ENCODE peak calls at places on chromosomes 7 and 10, in eight cellular contexts. L is brain microvascular endothelial cell; K is left ventricle myocardium inferior; M is CD8-positive, alpha-beta T cell; V is gastrocnemius medialis; R is cardiac fibroblast; P is endodermal cell; Q is HL-60. N is an unnamed sample.
A peak's percentile ranks its signal among the peaks of the same experiment; 100 is the strongest.

GRCh38 chr7:7642081-7642480 is 1.5 kb downstream of the UMAD1 start:
- DNase-seq in M (no peak), Q (no peak), K (no peak), L (no peak), V (no peak), R (no peak), P (no peak), N (no peak)

GRCh38 chr10:31076589-31076988 is 44.9 kb upstream of the ZNF438 start:
- DNase-seq in V (no peak), K (no peak), P (no peak), Q (no peak), R (no peak), M (no peak), L (no peak), N (no peak)

GRCh38 chr10:45000138-45000763 is 472 bp upstream of the ZNF22 start:
- DNase-seq in R (peak; percentile 93), V (peak; percentile 84), Q (no peak), K (peak; percentile 89), M (no peak), L (peak; percentile 73), P (peak; percentile 53), N (peak; percentile 61)

GRCh38 chr10:61669161-61669755 is 6.5 kb downstream of the CABCOCO1 start:
- DNase-seq in K (no peak), V (no peak), P (no peak), R (peak; percentile 2), L (no peak), M (no peak), Q (no peak), N (no peak)

GRCh38 chr10:50648089-50648934 is 24.6 kb upstream of the SGMS1 start:
- DNase-seq in Q (no peak), P (no peak), V (no peak), L (no peak), K (no peak), M (no peak), R (no peak), N (no peak)

GRCh38 chr7:101861223-101861775 is 43.9 kb downstream of the CUX1 start:
- DNase-seq in V (no peak), P (no peak), L (no peak), K (no peak), M (no peak), R (no peak), Q (no peak), N (no peak)

GRCh38 chr7:157439761-157440160 is 103.0 kb downstream of the DNAJB6 start:
- DNase-seq in P (peak; percentile 16), Q (no peak), K (no peak), M (no peak), L (no peak), R (no peak), V (peak; percentile 3), N (no peak)

GRCh38 chr10:90344226-90344625 is 513.6 kb downstream of the HTR7 start:
- DNase-seq in L (no peak), P (no peak), R (no peak), K (no peak), V (no peak), M (no peak), Q (no peak), N (no peak)

GRCh38 chr10:3874988-3875841 is 90.2 kb upstream of the KLF6 start:
- DNase-seq in V (peak; percentile 30), L (no peak), K (no peak), Q (no peak), M (peak; percentile 14), P (peak; percentile 13), R (no peak), N (no peak)

GRCh38 chr7:738723-739454 is 11.8 kb upstream of the PRKAR1B start:
- DNase-seq in M (no peak), L (no peak), P (no peak), K (peak; percentile 55), V (peak; percentile 56), Q (no peak), R (no peak), N (no peak)

GRCh38 chr10:20144268-20144667 is 328.0 kb downstream of the PLXDC2 start:
- DNase-seq in M (no peak), P (no peak), R (no peak), V (no peak), L (no peak), Q (no peak), K (no peak), N (no peak)

GRCh38 chr10:17278607-17279240 is 50.7 kb downstream of the VIM start:
- DNase-seq in M (no peak), R (no peak), V (no peak), K (no peak), Q (no peak), L (no peak), P (no peak), N (no peak)
- H3K4me3 ChIP-seq in M (no peak overlapping the region), R (no peak overlapping the region), V (no peak overlapping the region), K (no peak overlapping the region), Q (no peak overlapping the region), L (no peak overlapping the region), P (no peak overlapping the region), N (no peak overlapping the region)

GRCh38 chr7:20831451-20831850 is 44.8 kb upstream of the SP8 start:
- DNase-seq in L (no peak), P (peak; percentile 50), K (no peak), V (no peak), Q (no peak), R (no peak), M (no peak), N (no peak)

GRCh38 chr7:20834656-20835055 is 48.0 kb upstream of the SP8 start:
- DNase-seq in V (no peak), Q (no peak), K (no peak), P (no peak), L (no peak), R (no peak), M (no peak), N (no peak)

GRCh38 chr7:20839196-20839735 is 52.6 kb upstream of the SP8 start:
- DNase-seq in L (no peak), R (no peak), V (no peak), M (no peak), Q (no peak), K (no peak), P (no peak), N (no peak)

GRCh38 chr7:20831976-20832375 is 45.3 kb upstream of the SP8 start:
- DNase-seq in Q (no peak), V (no peak), R (no peak), M (no peak), K (no peak), P (peak; percentile 60), L (no peak), N (no peak)

GRCh38 chr7:20835111-20835750 is 48.5 kb upstream of the SP8 start:
- DNase-seq in V (no peak), M (no peak), R (no peak), Q (no peak), K (no peak), P (peak; percentile 68), L (no peak), N (no peak)
- H3K4me3 ChIP-seq in V (no peak overlapping the region), M (no peak overlapping the region), R (no peak overlapping the region), Q (no peak overlapping the region), K (no peak overlapping the region), P (no peak overlapping the region), L (no peak overlapping the region), N (no peak overlapping the region)

GRCh38 chr7:81774496-81774895 is 4.6 kb upstream of the HGF start:
- DNase-seq in L (no peak), R (no peak), M (no peak), P (no peak), Q (no peak), K (no peak), V (no peak), N (no peak)

GRCh38 chr7:81769891-81770818 is at the start of gene HGF:
- DNase-seq in L (peak; percentile 62), M (no peak), R (peak; percentile 95), P (peak; percentile 79), V (peak; percentile 12), K (peak; percentile 58), Q (peak; percentile 28), N (peak; percentile 52)

GRCh38 chr7:81767883-81768282 is 2.0 kb downstream of the HGF start:
- DNase-seq in P (no peak), M (no peak), L (no peak), R (peak; percentile 77), K (no peak), Q (no peak), V (no peak), N (no peak)

GRCh38 chr7:81770823-81771222 is 976 bp upstream of the HGF start:
- DNase-seq in R (no peak), V (no peak), K (no peak), M (no peak), L (no peak), Q (no peak), P (no peak), N (no peak)

GRCh38 chr7:81768951-81769778 is 682 bp downstream of the HGF start:
- DNase-seq in K (no peak), R (no peak), Q (no peak), L (no peak), V (no peak), M (no peak), P (no peak), N (no peak)
- H3K4me3 ChIP-seq in K (peak overlapping the region; percentile 63), R (peak overlapping the region; percentile 59), Q (peak overlapping the region; percentile 66), L (peak overlapping the region; percentile 42), V (peak overlapping the region; percentile 30), M (no peak overlapping the region), P (no peak overlapping the region), N (no peak overlapping the region)

GRCh38 chr10:36882781-36883180 is 242.6 kb upstream of the ANKRD30A start:
- DNase-seq in P (no peak), Q (no peak), K (no peak), V (no peak), L (no peak), R (no peak), M (no peak), N (no peak)

GRCh38 chr10:36888925-36889573 is 236.3 kb upstream of the ANKRD30A start:
- DNase-seq in L (peak; percentile 18), M (no peak), V (no peak), Q (peak; percentile 51), K (no peak), P (peak; percentile 84), R (peak; percentile 3), N (no peak)

GRCh38 chr10:36885746-36886145 is 239.7 kb upstream of the ANKRD30A start:
- DNase-seq in Q (no peak), V (no peak), P (no peak), M (no peak), R (no peak), L (no peak), K (no peak), N (no peak)

GRCh38 chr10:36880898-36881297 is 244.5 kb upstream of the ANKRD30A start:
- DNase-seq in M (no peak), P (no peak), L (peak; percentile 6), Q (no peak), K (no peak), V (no peak), R (peak; percentile 58), N (peak; percentile 29)

GRCh38 chr10:36886303-36886891 is 239.0 kb upstream of the ANKRD30A start:
- DNase-seq in K (no peak), P (no peak), R (no peak), Q (no peak), L (no peak), M (no peak), V (no peak), N (no peak)
- H3K4me3 ChIP-seq in K (no peak overlapping the region), P (no peak overlapping the region), R (no peak overlapping the region), Q (no peak overlapping the region), L (no peak overlapping the region), M (no peak overlapping the region), V (no peak overlapping the region), N (no peak overlapping the region)

N was measured in astrocyte of the spinal cord.